ENCODE peak calls at places on chromosomes 3 and 15, in five cellular contexts. W, Z, F, V and G are unnamed samples.

GRCh38 chr3:66450389-66451022 is 50.3 kb downstream of the LRIG1 start:
- DNase-seq in W (no peak), Z (no peak), F (peak), V (peak), G (peak)

GRCh38 chr3:100165926-100166550 is 51.7 kb upstream of the FILIP1L start:
- DNase-seq in W (no peak), Z (no peak), F (no peak), V (no peak), G (no peak)

GRCh38 chr3:55884066-55884465 is 397.0 kb upstream of the WNT5A start:
- DNase-seq in W (no peak), Z (no peak), F (no peak), V (no peak), G (no peak)

GRCh38 chr3:58008140-58009025 is at the start of gene FLNB:
- DNase-seq in W (no peak), Z (peak), F (peak), V (peak), G (peak)

GRCh38 chr3:75136100-75136897 is 521.8 kb upstream of the CNTN3 start:
- DNase-seq in W (no peak), Z (no peak), F (no peak), V (no peak), G (no peak)

GRCh38 chr3:125143538-125143937 is 69.0 kb downstream of the SLC12A8 start:
- DNase-seq in W (no peak), Z (no peak), F (no peak), V (no peak), G (no peak)

GRCh38 chr3:144947895-144948294 is 976.3 kb downstream of the DIPK2A start:
- DNase-seq in W (no peak), Z (no peak), F (no peak), V (no peak), G (no peak)

GRCh38 chr3:23161896-23162570 is 41.1 kb upstream of the UBE2E2 start:
- DNase-seq in W (no peak), Z (no peak), F (peak), V (peak), G (peak)

GRCh38 chr3:190076601-190077444 is 43.9 kb downstream of the P3H2 start:
- DNase-seq in W (peak), Z (no peak), F (peak), V (peak), G (peak)

GRCh38 chr3:127467386-127467785 is 123.1 kb downstream of the TPRA1 start:
- DNase-seq in W (no peak), Z (no peak), F (no peak), V (no peak), G (no peak)

GRCh38 chr15:51224428-51224827 is 114.0 kb downstream of the CYP19A1 start:
- DNase-seq in W (no peak), Z (no peak), F (peak), V (peak), G (peak)

GRCh38 chr3:62323241-62323640 is 50.1 kb downstream of the FEZF2 start:
- DNase-seq in W (no peak), Z (no peak), F (no peak), V (no peak), G (no peak)

GRCh38 chr3:187130346-187131066 is 8.8 kb downstream of the RPL39L start:
- DNase-seq in W (no peak), Z (no peak), F (peak), V (peak), G (peak)

GRCh38 chr15:61921093-61921492 is 139.2 kb downstream of the VPS13C start:
- DNase-seq in W (no peak), Z (no peak), F (peak), V (peak), G (peak)

GRCh38 chr3:132055872-132056271 is 21.1 kb upstream of the CPNE4 start:
- DNase-seq in W (no peak), Z (no peak), F (no peak), V (no peak), G (no peak)

GRCh38 chr3:84077479-84077878 is 881.3 kb upstream of the CADM2 start:
- DNase-seq in W (no peak), Z (no peak), F (no peak), V (no peak), G (no peak)

GRCh38 chr3:120678984-120679383 is 3.1 kb downstream of the HGD start:
- DNase-seq in W (no peak), Z (no peak), F (no peak), V (no peak), G (no peak)

GRCh38 chr15:93270937-93271472 is 182.0 kb upstream of the RGMA start:
- DNase-seq in W (no peak), Z (peak), F (no peak), V (no peak), G (no peak)

GRCh38 chr3:18806633-18807032 is 341.7 kb upstream of the KCNH8 start:
- DNase-seq in W (no peak), Z (no peak), F (no peak), V (no peak), G (no peak)

GRCh38 chr3:184314700-184315505 is 497 bp downstream of the EIF4G1 start:
- DNase-seq in W (no peak), Z (peak), F (peak), V (peak), G (peak)

GRCh38 chr3:53190659-53191058 is 29.6 kb downstream of the PRKCD start:
- DNase-seq in W (no peak), Z (no peak), F (no peak), V (no peak), G (no peak)

GRCh38 chr3:197312431-197312830 is 14.0 kb upstream of the DLG1 start:
- DNase-seq in W (no peak), Z (no peak), F (no peak), V (no peak), G (no peak)

GRCh38 chr15:34721802-34722795 is 32.7 kb downstream of the GJD2 start:
- DNase-seq in W (peak), Z (peak), F (peak), V (peak), G (peak)

GRCh38 chr3:32113566-32113965 is 7.1 kb downstream of the GPD1L start:
- DNase-seq in W (no peak), Z (no peak), F (no peak), V (no peak), G (no peak)

GRCh38 chr3:29694783-29695182 is 413.9 kb downstream of the RBMS3 start:
- DNase-seq in W (peak), Z (no peak), F (peak), V (peak), G (peak)

GRCh38 chr15:58467121-58467721 is 35.4 kb downstream of the LIPC start:
- DNase-seq in W (no peak), Z (no peak), F (no peak), V (no peak), G (no peak)

GRCh38 chr15:67135494-67135893 is 70.1 kb downstream of the SMAD3 start:
- DNase-seq in W (no peak), Z (peak), F (no peak), V (peak), G (peak)

GRCh38 chr3:23546186-23546585 is 259.6 kb upstream of the UBE2E1 start:
- DNase-seq in W (no peak), Z (no peak), F (no peak), V (no peak), G (no peak)

GRCh38 chr3:126036056-126036549 is 47.8 kb downstream of the SLC41A3 start:
- DNase-seq in W (no peak), Z (peak), F (no peak), V (no peak), G (no peak)

GRCh38 chr15:56199038-56199437 is 44.6 kb downstream of the RFX7 start:
- DNase-seq in W (no peak), Z (no peak), F (no peak), V (no peak), G (no peak)

GRCh38 chr3:111666041-111666735 is 71.0 kb upstream of the ZBED2 start:
- DNase-seq in W (no peak), Z (no peak), F (no peak), V (no peak), G (no peak)

GRCh38 chr3:54243262-54243931 is 121.0 kb downstream of the CACNA2D3 start:
- DNase-seq in W (no peak), Z (no peak), F (no peak), V (no peak), G (peak)

GRCh38 chr15:55562601-55563000 is 25.5 kb downstream of the PYGO1 start:
- DNase-seq in W (no peak), Z (no peak), F (no peak), V (no peak), G (no peak)

GRCh38 chr15:70788114-70789049 is 25.0 kb upstream of the UACA start:
- DNase-seq in W (peak), Z (no peak), F (peak), V (peak), G (peak)

GRCh38 chr3:8864570-8865350 is 95.3 kb upstream of the OXTR start:
- DNase-seq in W (no peak), Z (no peak), F (no peak), V (no peak), G (no peak)

GRCh38 chr3:8869613-8870012 is 93.7 kb downstream of the RAD18 start:
- DNase-seq in W (peak), Z (no peak), F (peak), V (peak), G (peak)

GRCh38 chr3:8868996-8869395 is 94.3 kb downstream of the RAD18 start:
- DNase-seq in W (no peak), Z (no peak), F (no peak), V (no peak), G (no peak)

GRCh38 chr3:8867646-8868045 is 95.6 kb downstream of the RAD18 start:
- DNase-seq in W (no peak), Z (no peak), F (no peak), V (no peak), G (no peak)

GRCh38 chr3:8865697-8866096 is 96.3 kb upstream of the OXTR start:
- DNase-seq in W (no peak), Z (no peak), F (no peak), V (no peak), G (no peak)
- H3K4me3 ChIP-seq in W (no peak), Z (no peak), F (no peak), V (no peak), G (no peak)

GRCh38 chr3:76585794-76586392 is 454.0 kb upstream of the ROBO2 start:
- DNase-seq in W (no peak), Z (no peak), F (peak), V (peak), G (no peak)
- TF ChIP-seq CTCF in W (peak), Z (no peak), F (peak), V (peak), G (peak)

GRCh38 chr15:76338555-76339301 is 2.2 kb downstream of the ISL2 start:
- DNase-seq in W (no peak), Z (peak), F (no peak), V (no peak), G (peak)
- H3K4me3 ChIP-seq in W (peak), Z (no peak), F (no peak), V (peak), G (peak)

DNA sequence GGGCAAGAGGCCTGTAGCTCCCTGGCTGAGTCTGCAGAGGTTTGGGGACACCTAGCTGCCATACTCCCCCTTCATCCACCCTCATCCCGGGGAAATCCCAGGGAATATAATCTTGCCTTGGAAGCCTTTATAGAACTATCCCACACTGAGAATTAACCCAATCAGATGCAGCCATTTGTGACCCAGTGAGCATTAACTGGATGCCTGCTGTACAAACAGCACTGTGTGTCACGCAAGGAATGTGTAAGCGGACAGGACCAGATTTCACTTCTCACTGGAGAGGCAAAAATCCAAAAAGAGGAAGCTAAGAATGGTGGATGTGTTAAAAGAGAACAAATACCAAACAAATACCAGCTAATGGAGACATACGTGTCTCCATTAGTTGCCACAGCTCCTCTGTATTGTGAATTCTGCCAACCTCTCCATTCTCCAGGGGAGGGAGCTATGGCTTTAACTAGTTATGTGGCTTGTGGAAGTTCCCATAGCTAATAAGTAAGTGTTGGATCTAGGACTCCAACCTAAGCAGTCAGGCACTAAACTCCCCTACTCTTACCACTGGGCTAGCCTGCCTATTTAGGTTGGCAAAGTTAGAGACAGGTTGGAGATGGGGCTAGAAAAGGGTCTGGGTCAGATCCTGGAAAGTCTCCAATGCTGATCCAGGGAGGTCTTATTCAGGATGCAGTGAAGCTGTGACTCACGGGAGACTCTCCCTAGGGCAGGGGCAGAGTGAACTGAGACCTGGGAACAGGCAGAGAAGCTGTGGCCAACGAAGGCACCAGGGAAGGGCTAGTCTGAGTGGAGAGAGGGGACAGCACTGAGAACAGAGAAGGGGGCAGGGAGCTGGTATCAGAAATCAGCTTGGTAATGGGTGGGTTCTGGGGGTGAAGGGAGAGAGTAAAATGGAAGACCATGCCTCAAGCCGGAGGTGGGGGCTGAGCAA is 2.5 kb downstream of the LTF start:
- DNase-seq in W (no peak), Z (peak), F (no peak), V (peak), G (peak)
- TF ChIP-seq CTCF in W (peak), Z (no peak), F (no peak), V (peak), G (no peak)

DNA sequence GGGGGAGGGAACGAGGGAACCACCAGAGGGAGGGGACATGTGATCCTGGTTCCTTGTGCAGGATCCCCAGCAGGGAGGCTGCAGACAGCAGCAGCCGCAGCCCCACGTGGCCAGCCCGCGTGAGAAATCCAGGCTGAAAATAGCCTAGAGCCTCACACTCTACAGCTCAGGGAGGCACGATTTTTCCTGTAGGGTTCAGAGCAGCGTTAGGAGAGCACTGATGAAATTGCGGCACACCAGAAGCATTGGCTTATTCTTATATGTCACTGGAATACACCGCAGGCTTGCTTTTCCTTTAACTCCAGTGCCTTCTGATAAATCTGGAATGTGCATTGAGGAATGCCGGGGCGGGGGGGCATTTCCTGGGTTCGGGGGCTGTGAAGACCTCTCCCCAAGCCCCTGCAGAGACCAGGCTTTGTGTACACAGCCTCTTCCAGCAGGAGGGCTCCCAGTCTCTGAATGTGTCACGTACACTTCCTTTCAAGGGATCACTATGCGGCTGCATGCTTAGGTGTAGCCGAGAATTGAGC is 193.0 kb downstream of the ATP10A start:
- DNase-seq in W (peak), Z (no peak), F (peak), V (peak), G (peak)
- H3K4me3 ChIP-seq in W (no peak), Z (no peak), F (no peak), V (peak), G (peak)

GRCh38 chr15:63122002-63122893 is 587 bp downstream of the LACTB start:
- DNase-seq in W (no peak), Z (peak), F (peak), V (peak), G (peak)
- TF ChIP-seq CTCF in W (peak), Z (no peak), F (no peak), V (no peak), G (no peak)

GRCh38 chr3:151835751-151836550 is 22.0 kb downstream of the AADAC start:
- DNase-seq in W (no peak), Z (no peak), F (peak), V (peak), G (no peak)

GRCh38 chr3:151841801-151842200 is 27.9 kb downstream of the AADAC start:
- DNase-seq in W (no peak), Z (no peak), F (no peak), V (peak), G (no peak)

GRCh38 chr3:151839313-151839631 is 25.4 kb downstream of the AADAC start:
- DNase-seq in W (no peak), Z (no peak), F (no peak), V (no peak), G (no peak)

GRCh38 chr3:151837057-151837456 is 23.1 kb downstream of the AADAC start:
- DNase-seq in W (peak), Z (no peak), F (peak), V (peak), G (peak)

GRCh38 chr3:151838574-151839312 is 24.8 kb downstream of the AADAC start:
- DNase-seq in W (no peak), Z (no peak), F (peak), V (peak), G (peak)
- H3K4me3 ChIP-seq in W (no peak), Z (no peak), F (peak), V (no peak), G (no peak)